ENCODE peak calls at places on chromosomes 11 and 22, in five cellular contexts. One of them, this sample, is unnamed.

GRCh38 chr11:32843544-32843943 is 13.8 kb downstream of the PRRG4 start:
- DNase-seq in activated T-helper 9 cell treated with anti-CD3 and anti-CD28 coated beads, Interleukin-2, amount 50 U/mL, for 16 hours: no peak
- DNase-seq in amygdala: no peak
- DNase-seq in activated CD8-positive, alpha-beta memory T cell treated with anti-CD3 and anti-CD28 coated beads for 24 hours: no peak
- DNase-seq in neuronal stem cell: no peak
- DNase-seq in this sample: no peak

GRCh38 chr11:120196857-120197253 is 14.0 kb upstream of the OAF start:
- DNase-seq in activated T-helper 9 cell treated with anti-CD3 and anti-CD28 coated beads, Interleukin-2, amount 50 U/mL, for 16 hours: no peak
- DNase-seq in amygdala: no peak
- DNase-seq in activated CD8-positive, alpha-beta memory T cell treated with anti-CD3 and anti-CD28 coated beads for 24 hours: no peak
- DNase-seq in neuronal stem cell: no peak
- DNase-seq in this sample: no peak

GRCh38 chr11:46865340-46865739 is 19.3 kb upstream of the CKAP5 start:
- DNase-seq in activated T-helper 9 cell treated with anti-CD3 and anti-CD28 coated beads, Interleukin-2, amount 50 U/mL, for 16 hours: no peak
- DNase-seq in amygdala: no peak
- DNase-seq in activated CD8-positive, alpha-beta memory T cell treated with anti-CD3 and anti-CD28 coated beads for 24 hours: no peak
- DNase-seq in neuronal stem cell: no peak
- DNase-seq in this sample: no peak

GRCh38 chr11:80214413-80214812 is 773.6 kb upstream of the TENM4 start:
- DNase-seq in activated T-helper 9 cell treated with anti-CD3 and anti-CD28 coated beads, Interleukin-2, amount 50 U/mL, for 16 hours: no peak
- DNase-seq in amygdala: no peak
- DNase-seq in activated CD8-positive, alpha-beta memory T cell treated with anti-CD3 and anti-CD28 coated beads for 24 hours: no peak
- DNase-seq in neuronal stem cell: no peak
- DNase-seq in this sample: no peak

GRCh38 chr22:36330655-36331305 is 57.0 kb downstream of the MYH9 start:
- DNase-seq in activated T-helper 9 cell treated with anti-CD3 and anti-CD28 coated beads, Interleukin-2, amount 50 U/mL, for 16 hours: no peak
- DNase-seq in amygdala: no peak
- DNase-seq in activated CD8-positive, alpha-beta memory T cell treated with anti-CD3 and anti-CD28 coated beads for 24 hours: peak; percentile 70
- DNase-seq in neuronal stem cell: no peak
- DNase-seq in this sample: no peak

GRCh38 chr22:21686193-21686608 is 20.4 kb downstream of the PPIL2 start:
- DNase-seq in activated T-helper 9 cell treated with anti-CD3 and anti-CD28 coated beads, Interleukin-2, amount 50 U/mL, for 16 hours: no peak
- DNase-seq in amygdala: no peak
- DNase-seq in activated CD8-positive, alpha-beta memory T cell treated with anti-CD3 and anti-CD28 coated beads for 24 hours: no peak
- DNase-seq in neuronal stem cell: no peak
- DNase-seq in this sample: no peak

GRCh38 chr11:68016161-68016903 is 6.2 kb downstream of the ALDH3B1 start:
- DNase-seq in activated T-helper 9 cell treated with anti-CD3 and anti-CD28 coated beads, Interleukin-2, amount 50 U/mL, for 16 hours: no peak
- DNase-seq in amygdala: no peak
- DNase-seq in activated CD8-positive, alpha-beta memory T cell treated with anti-CD3 and anti-CD28 coated beads for 24 hours: no peak
- DNase-seq in neuronal stem cell: no peak
- DNase-seq in this sample: no peak

GRCh38 chr22:47369020-47369419 is 606.6 kb downstream of the TBC1D22A start:
- DNase-seq in activated T-helper 9 cell treated with anti-CD3 and anti-CD28 coated beads, Interleukin-2, amount 50 U/mL, for 16 hours: no peak
- DNase-seq in amygdala: no peak
- DNase-seq in activated CD8-positive, alpha-beta memory T cell treated with anti-CD3 and anti-CD28 coated beads for 24 hours: peak; percentile 40
- DNase-seq in neuronal stem cell: no peak
- DNase-seq in this sample: no peak

This sample was measured in GM20000.